ENCODE peak calls at places on chromosomes 4 and X, in nine cellular contexts. Y is IMR-90, X is GM23248, B is fibroblast of lung, H is SK-N-SH, V is OCI-LY7, L is GM23338, J is HCT116, S is HepG2. U is an unnamed sample.

GRCh38 chrX:47543496-47543895 is 17.5 kb upstream of the ARAF start:
- DNase-seq in L (no peak), Y (no peak), B (no peak), S (no peak), X (no peak), J (no peak), V (no peak), H (no peak), U (no peak)

GRCh38 chr4:152614337-152614736 is 65.5 kb downstream of the TMEM154 start:
- DNase-seq in S (no peak), H (no peak), V (no peak), J (no peak), X (no peak), B (no peak), L (no peak), Y (no peak), U (peak; percentile 47)

GRCh38 chr4:181162266-181163063 is 1080.7 kb upstream of the TENM3 start:
- DNase-seq in B (no peak), Y (no peak), S (no peak), H (peak; percentile 51), L (no peak), V (no peak), J (no peak), X (no peak), U (no peak)

GRCh38 chrX:1582686-1583437 is 8.5 kb upstream of the AKAP17A start:
- DNase-seq in S (peak; percentile 63), X (peak; percentile 25), J (peak; percentile 55), L (peak; percentile 26), V (peak; percentile 58), B (peak; percentile 25), Y (no peak), H (no peak), U (peak; percentile 70)

GRCh38 chr4:83757121-83757621 is 221.3 kb downstream of the GPAT3 start:
- DNase-seq in Y (no peak), S (no peak), J (no peak), B (no peak), V (no peak), L (no peak), X (peak; percentile 60), H (no peak), U (peak; percentile 3)

GRCh38 chr4:120317713-120318112 is 251.1 kb upstream of the MAD2L1 start:
- DNase-seq in V (no peak), J (no peak), H (no peak), B (no peak), Y (no peak), L (no peak), S (no peak), X (no peak), U (no peak)

GRCh38 chr4:76300012-76300411 is 6.5 kb upstream of the STBD1 start:
- DNase-seq in H (no peak), Y (no peak), S (no peak), B (no peak), V (no peak), J (no peak), L (no peak), X (no peak), U (no peak)

GRCh38 chr4:119797238-119797894 is 168.8 kb upstream of the PDE5A start:
- DNase-seq in H (no peak), J (no peak), Y (no peak), L (no peak), V (no peak), S (no peak), B (no peak), X (no peak), U (no peak)

GRCh38 chrX:107710617-107711391 is 64.8 kb downstream of the TSC22D3 start:
- DNase-seq in B (peak; percentile 93), V (peak; percentile 73), X (peak; percentile 94), L (peak; percentile 76), J (peak; percentile 33), Y (peak; percentile 93), H (no peak), S (peak; percentile 43), U (peak; percentile 90)

GRCh38 chrX:130079824-130080406 is 30.4 kb downstream of the ELF4 start:
- DNase-seq in V (peak; percentile 65), Y (peak; percentile 75), B (peak; percentile 50), J (peak; percentile 26), X (peak; percentile 81), L (peak; percentile 74), H (peak; percentile 75), S (peak; percentile 50), U (peak; percentile 75)

GRCh38 chr4:144902614-144903013 is 195.4 kb downstream of the ANAPC10 start:
- DNase-seq in Y (no peak), B (no peak), V (no peak), L (no peak), J (no peak), S (no peak), H (no peak), X (no peak), U (no peak)
- H2AFZ ChIP-seq in Y (no peak overlapping the region), B (no peak overlapping the region), V (no peak overlapping the region), L (no peak overlapping the region), J (no peak overlapping the region), S (no peak overlapping the region), H (no peak overlapping the region), X (no peak overlapping the region), U (no peak overlapping the region)

GRCh38 chr4:3441501-3442459 is at the start of gene HGFAC:
- DNase-seq in X (peak; percentile 27), J (no peak), V (no peak), H (no peak), B (no peak), Y (no peak), L (no peak), S (peak; percentile 52), U (no peak)

GRCh38 chr4:3442460-3442958 is 741 bp downstream of the HGFAC start:
- DNase-seq in B (no peak), S (peak; percentile 58), J (no peak), X (no peak), L (no peak), Y (no peak), V (no peak), H (no peak), U (no peak)

GRCh38 chr4:3444351-3445110 is 2.8 kb downstream of the HGFAC start:
- DNase-seq in X (no peak), H (no peak), J (no peak), V (no peak), B (no peak), S (no peak), L (no peak), Y (no peak), U (no peak)

GRCh38 chr4:3443750-3444309 is 2.1 kb downstream of the HGFAC start:
- DNase-seq in J (no peak), L (no peak), Y (no peak), H (no peak), S (no peak), B (no peak), X (no peak), V (no peak), U (no peak)

GRCh38 chr4:3442959-3443749 is 1.4 kb downstream of the HGFAC start:
- DNase-seq in H (peak; percentile 94), B (no peak), L (peak; percentile 64), Y (no peak), V (peak; percentile 70), S (peak; percentile 39), J (no peak), X (peak; percentile 67), U (peak; percentile 59)
- H2AFZ ChIP-seq in H (no peak overlapping the region), B (no peak overlapping the region), L (no peak overlapping the region), Y (peak overlapping the region; percentile 16), V (no peak overlapping the region), S (no peak overlapping the region), J (peak overlapping the region; percentile 35), X (no peak overlapping the region), U (peak overlapping the region; percentile 50)

GRCh38 chr4:54100607-54101189 is 735 bp downstream of the GSX2 start:
- DNase-seq in B (no peak), X (peak; percentile 64), L (peak; percentile 39), H (peak; percentile 71), S (no peak), V (no peak), Y (no peak), J (no peak), U (no peak)
- H2AFZ ChIP-seq in B (no peak overlapping the region), X (peak overlapping the region; percentile 80), L (peak overlapping the region; percentile 61), H (peak overlapping the region; percentile 76), S (no peak overlapping the region), V (no peak overlapping the region), Y (peak overlapping the region; percentile 88), J (no peak overlapping the region), U (peak overlapping the region; percentile 76)

GRCh38 chr4:103201724-103202123 is 3.6 kb upstream of the CENPE start:
- DNase-seq in Y (no peak), B (no peak), L (peak; percentile 4), X (no peak), J (no peak), S (peak; percentile 50), H (no peak), V (no peak), U (no peak)
- H2AFZ ChIP-seq in Y (no peak overlapping the region), B (no peak overlapping the region), L (peak overlapping the region; percentile 45), X (no peak overlapping the region), J (no peak overlapping the region), S (no peak overlapping the region), H (no peak overlapping the region), V (no peak overlapping the region), U (no peak overlapping the region)

GRCh38 chr4:146096374-146096773 is 79.1 kb upstream of the LSM6 start:
- DNase-seq in H (no peak), Y (no peak), B (no peak), L (no peak), V (no peak), S (no peak), J (no peak), X (no peak), U (no peak)

GRCh38 chr4:146095867-146096266 is 79.7 kb upstream of the LSM6 start:
- DNase-seq in L (no peak), V (no peak), H (no peak), Y (no peak), S (no peak), J (no peak), X (no peak), B (no peak), U (no peak)

GRCh38 chr4:146098978-146099377 is 76.5 kb upstream of the LSM6 start:
- DNase-seq in S (no peak), B (no peak), H (no peak), X (no peak), L (no peak), Y (no peak), J (no peak), V (no peak), U (no peak)

GRCh38 chr4:146098397-146098796 is 77.1 kb upstream of the LSM6 start:
- DNase-seq in B (no peak), Y (no peak), L (no peak), S (no peak), J (no peak), X (no peak), H (no peak), V (no peak), U (no peak)

DNA sequence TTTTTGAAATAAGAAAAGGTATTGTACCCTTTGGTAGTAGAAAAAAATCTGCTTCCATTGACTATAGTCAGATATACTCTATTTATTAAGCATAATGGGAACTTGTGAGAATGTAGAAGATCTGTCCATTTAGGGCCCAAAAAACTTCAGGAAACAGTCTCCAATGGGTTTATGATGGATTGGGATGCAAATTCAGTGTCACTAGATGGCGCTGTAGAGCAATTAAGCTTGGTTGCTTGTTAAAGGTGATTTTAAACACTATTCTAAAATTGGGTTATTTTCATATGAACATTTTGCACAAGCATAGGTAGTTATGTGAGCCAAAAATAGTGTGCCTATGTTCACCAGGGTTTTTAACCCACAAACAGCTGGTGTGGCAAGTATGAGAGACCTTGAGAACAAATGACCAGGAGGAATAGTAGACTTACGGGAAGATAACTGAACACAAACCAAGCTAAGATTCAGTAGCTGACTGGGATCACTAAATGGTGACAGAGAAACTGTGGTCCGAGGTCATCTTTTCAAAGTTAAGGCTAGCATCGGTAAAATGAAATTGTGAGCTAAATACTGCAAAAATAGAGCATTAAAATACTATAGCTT is 80.3 kb upstream of the LSM6 start:
- DNase-seq in V (peak; percentile 73), H (peak; percentile 17), L (peak; percentile 88), Y (peak; percentile 65), B (peak; percentile 42), X (peak; percentile 68), J (peak; percentile 57), S (peak; percentile 32), U (peak; percentile 84)
- H2AFZ ChIP-seq in V (peak overlapping the region; percentile 94), H (no peak overlapping the region), L (no peak overlapping the region), Y (no peak overlapping the region), B (no peak overlapping the region), X (no peak overlapping the region), J (peak overlapping the region; percentile 79), S (no peak overlapping the region), U (no peak overlapping the region)